ENCODE peak calls at places on chromosomes 13 and 19, in four cellular contexts. G is T-helper 2 cell; X is epithelial cell of esophagus; W is stimulated activated CD4-positive, alpha-beta T cell treated with anti-CD3 and anti-CD28 coated beads, Interleukin-4, amount 100 ng/mL, for 48 hours. I is an unnamed sample.
A peak's percentile ranks its signal among the peaks of the same experiment; 100 is the strongest.

GRCh38 chr13:107250626-107251025 is 682.7 kb upstream of the ARGLU1 start:
- DNase-seq in G (no peak), X (no peak), W (no peak), I (no peak)

GRCh38 chr19:15372470-15372869 is 7.1 kb downstream of the AKAP8 start:
- DNase-seq in G (no peak), X (no peak), W (peak; percentile 19), I (no peak)

GRCh38 chr13:23741879-23742510 is 147.2 kb downstream of the MIPEP start:
- DNase-seq in G (no peak), X (no peak), W (no peak), I (no peak)

GRCh38 chr19:5484398-5485285 is 29.4 kb downstream of the ZNRF4 start:
- DNase-seq in G (no peak), X (no peak), W (no peak), I (no peak)

GRCh38 chr13:28655566-28655965 is 3.4 kb upstream of the POMP start:
- DNase-seq in G (no peak), X (peak; percentile 67), W (no peak), I (no peak)

GRCh38 chr13:33312150-33312908 is 26.8 kb upstream of the STARD13 start:
- DNase-seq in G (no peak), X (peak; percentile 73), W (no peak), I (no peak)

GRCh38 chr19:6119031-6119430 is 8.7 kb upstream of the RFX2 start:
- DNase-seq in G (no peak), X (no peak), W (no peak), I (no peak)

GRCh38 chr19:18098891-18099622 is 1.5 kb downstream of the MAST3 start:
- DNase-seq in G (no peak), X (no peak), W (no peak), I (peak; percentile 67)

GRCh38 chr13:113448545-113448884 is 4.8 kb downstream of the ADPRHL1 start:
- DNase-seq in G (no peak), X (no peak), W (no peak), I (no peak)

GRCh38 chr13:75986818-75987217 is 350.7 kb downstream of the LMO7 start:
- DNase-seq in G (no peak), X (no peak), W (no peak), I (no peak)

GRCh38 chr13:43220873-43221578 is 197.6 kb downstream of the DNAJC15 start:
- DNase-seq in G (no peak), X (no peak), W (no peak), I (no peak)

GRCh38 chr19:33731886-33732285 is 64.8 kb upstream of the KCTD15 start:
- DNase-seq in G (no peak), X (no peak), W (no peak), I (no peak)

GRCh38 chr19:17246681-17247425 is 1.1 kb upstream of the NR2F6 start:
- DNase-seq in G (no peak), X (peak; percentile 61), W (no peak), I (no peak)

GRCh38 chr19:40642757-40643325 is 41.7 kb downstream of the LTBP4 start:
- DNase-seq in G (no peak), X (no peak), W (no peak), I (no peak)

GRCh38 chr13:20526664-20527063 is 1.0 kb upstream of the CRYL1 start:
- DNase-seq in G (no peak), X (no peak), W (no peak), I (no peak)

GRCh38 chr13:100075700-100076587 is 12.9 kb upstream of the PCCA start:
- DNase-seq in G (no peak), X (no peak), W (no peak), I (no peak)

GRCh38 chr19:40236366-40236765 is 9.9 kb upstream of the CCNP start:
- DNase-seq in G (no peak), X (no peak), W (no peak), I (no peak)

GRCh38 chr19:12675377-12675776 is 6.3 kb downstream of the DHPS start:
- DNase-seq in G (no peak), X (no peak), W (no peak), I (no peak)

GRCh38 chr13:31540316-31540715 is 199.0 kb upstream of the RXFP2 start:
- DNase-seq in G (no peak), X (no peak), W (no peak), I (no peak)

GRCh38 chr19:13999085-13999484 is 7.0 kb downstream of the RFX1 start:
- DNase-seq in G (no peak), X (no peak), W (no peak), I (no peak)

GRCh38 chr13:109877809-109878208 is 91.4 kb upstream of the IRS2 start:
- DNase-seq in G (no peak), X (no peak), W (no peak), I (no peak)

GRCh38 chr19:33490041-33490451 is 31.5 kb downstream of the PEPD start:
- DNase-seq in G (no peak), X (no peak), W (no peak), I (no peak)

GRCh38 chr19:48391100-48392005 is at the start of gene KDELR1:
- DNase-seq in G (peak; percentile 56), X (peak; percentile 73), W (peak; percentile 47), I (peak; percentile 85)

GRCh38 chr13:59409211-59409610 is 754.5 kb downstream of the DIAPH3 start:
- DNase-seq in G (no peak), X (no peak), W (no peak), I (no peak)

GRCh38 chr19:35045667-35046300 is 4.3 kb downstream of the HPN start:
- DNase-seq in G (no peak), X (peak; percentile 39), W (no peak), I (peak; percentile 83)

GRCh38 chr19:58229255-58229639 is 533 bp downstream of the ZNF544 start:
- DNase-seq in G (no peak), X (peak; percentile 43), W (no peak), I (no peak)

GRCh38 chr13:72149701-72150100 is 282.7 kb upstream of the DACH1 start:
- DNase-seq in G (no peak), X (no peak), W (no peak), I (no peak)

GRCh38 chr19:778910-779653 is 18.2 kb upstream of the PTBP1 start:
- DNase-seq in G (no peak), X (peak; percentile 99), W (no peak), I (no peak)

GRCh38 chr19:17447704-17448189 is 721 bp downstream of the TMEM221 start:
- DNase-seq in G (no peak), X (no peak), W (no peak), I (no peak)

GRCh38 chr13:106291006-106291405 is 244.5 kb downstream of the EFNB2 start:
- DNase-seq in G (no peak), X (peak; percentile 82), W (no peak), I (no peak)

GRCh38 chr19:16180611-16181010 is 4.6 kb upstream of the FAM32A start:
- DNase-seq in G (no peak), X (peak; percentile 74), W (no peak), I (no peak)

I was measured in GM19239.